ENCODE peak calls at places on chromosomes 11 and 22, in nine cellular contexts. K is tibial nerve; U is CD8-positive, alpha-beta memory T cell; R is cardiac fibroblast; I is heart right ventricle; T is psoas muscle; W is astrocyte of the cerebellum; O is brain microvascular endothelial cell; A is fibroblast of pulmonary artery. Q is an unnamed sample.

GRCh38 chr11:27040302-27041115 is at the start of gene BBOX1:
- DNase-seq in K (no peak), U (no peak), R (no peak), I (no peak), T (no peak), W (no peak), O (no peak), A (peak), Q (no peak)

GRCh38 chr11:116478205-116478604 is 294.6 kb downstream of the BUD13 start:
- DNase-seq in K (no peak), U (no peak), R (no peak), I (no peak), T (no peak), W (no peak), O (no peak), A (no peak), Q (no peak)

GRCh38 chr22:49975543-49976389 is 15.2 kb downstream of the PIM3 start:
- DNase-seq in K (no peak), U (no peak), R (no peak), I (peak), T (peak), W (no peak), O (no peak), A (no peak), Q (peak)

GRCh38 chr11:22752908-22753310 is 76.7 kb downstream of the SVIP start:
- DNase-seq in K (no peak), U (no peak), R (no peak), I (no peak), T (no peak), W (no peak), O (no peak), A (no peak), Q (no peak)

GRCh38 chr11:1077033-1077416 is 2.4 kb downstream of the MUC2 start:
- DNase-seq in K (peak), U (no peak), R (no peak), I (no peak), T (peak), W (no peak), O (no peak), A (no peak), Q (no peak)

GRCh38 chr22:50312371-50312770 is 4.9 kb upstream of the PLXNB2 start:
- DNase-seq in K (no peak), U (no peak), R (no peak), I (no peak), T (no peak), W (no peak), O (no peak), A (no peak), Q (no peak)

GRCh38 chr11:3709977-3710376 is 38.8 kb upstream of the CHRNA10 start:
- DNase-seq in K (no peak), U (no peak), R (peak), I (no peak), T (no peak), W (peak), O (no peak), A (no peak), Q (no peak)

GRCh38 chr11:123588117-123588815 is 66.2 kb downstream of the SCN3B start:
- DNase-seq in K (no peak), U (no peak), R (no peak), I (no peak), T (no peak), W (no peak), O (no peak), A (no peak), Q (no peak)

GRCh38 chr11:10592331-10592730 is 23.9 kb upstream of the LYVE1 start:
- DNase-seq in K (no peak), U (no peak), R (peak), I (no peak), T (no peak), W (peak), O (peak), A (peak), Q (peak)

GRCh38 chr22:37619991-37620390 is 11.4 kb downstream of the GGA1 start:
- DNase-seq in K (no peak), U (no peak), R (no peak), I (no peak), T (no peak), W (no peak), O (no peak), A (no peak), Q (no peak)

GRCh38 chr11:81647374-81647773 is 1086.3 kb downstream of the FAM181B start:
- DNase-seq in K (no peak), U (no peak), R (no peak), I (no peak), T (no peak), W (no peak), O (no peak), A (no peak), Q (no peak)

GRCh38 chr22:50723991-50724390 is 14.0 kb upstream of the ACR start:
- DNase-seq in K (no peak), U (no peak), R (no peak), I (no peak), T (no peak), W (no peak), O (no peak), A (no peak), Q (no peak)

GRCh38 chr11:2691355-2691761 is 8.4 kb downstream of the KCNQ1OT1 start:
- DNase-seq in K (no peak), U (no peak), R (no peak), I (no peak), T (no peak), W (no peak), O (no peak), A (no peak), Q (no peak)

GRCh38 chr11:20045098-20045688 is 115.1 kb downstream of the DBX1 start:
- DNase-seq in K (no peak), U (no peak), R (no peak), I (peak), T (no peak), W (no peak), O (no peak), A (no peak), Q (no peak)

GRCh38 chr11:11884774-11885481 is 43.2 kb downstream of the USP47 start:
- DNase-seq in K (no peak), U (no peak), R (no peak), I (no peak), T (no peak), W (no peak), O (no peak), A (no peak), Q (no peak)

GRCh38 chr11:64969209-64969608 is 2.7 kb downstream of the MAJIN start:
- DNase-seq in K (no peak), U (no peak), R (peak), I (no peak), T (no peak), W (no peak), O (peak), A (peak), Q (peak)

GRCh38 chr22:50118557-50119168 is 28.9 kb downstream of the MOV10L1 start:
- DNase-seq in K (no peak), U (no peak), R (peak), I (no peak), T (no peak), W (peak), O (peak), A (peak), Q (peak)

GRCh38 chr11:122334546-122335375 is 218.7 kb upstream of the BLID start:
- DNase-seq in K (no peak), U (no peak), R (no peak), I (no peak), T (no peak), W (no peak), O (no peak), A (no peak), Q (peak)

GRCh38 chr11:10497371-10498021 is 42.4 kb downstream of the AMPD3 start:
- DNase-seq in K (no peak), U (no peak), R (no peak), I (no peak), T (no peak), W (no peak), O (no peak), A (no peak), Q (no peak)

GRCh38 chr11:114909866-114910265 is 231.5 kb downstream of the NXPE2 start:
- DNase-seq in K (no peak), U (no peak), R (no peak), I (no peak), T (no peak), W (no peak), O (no peak), A (no peak), Q (no peak)

GRCh38 chr22:26922804-26923203 is 265.4 kb downstream of the MIAT start:
- DNase-seq in K (no peak), U (no peak), R (no peak), I (no peak), T (no peak), W (no peak), O (no peak), A (no peak), Q (no peak)

GRCh38 chr11:121329786-121330395 is 37.3 kb downstream of the SC5D start:
- DNase-seq in K (no peak), U (no peak), R (no peak), I (no peak), T (no peak), W (no peak), O (no peak), A (no peak), Q (no peak)

DNA sequence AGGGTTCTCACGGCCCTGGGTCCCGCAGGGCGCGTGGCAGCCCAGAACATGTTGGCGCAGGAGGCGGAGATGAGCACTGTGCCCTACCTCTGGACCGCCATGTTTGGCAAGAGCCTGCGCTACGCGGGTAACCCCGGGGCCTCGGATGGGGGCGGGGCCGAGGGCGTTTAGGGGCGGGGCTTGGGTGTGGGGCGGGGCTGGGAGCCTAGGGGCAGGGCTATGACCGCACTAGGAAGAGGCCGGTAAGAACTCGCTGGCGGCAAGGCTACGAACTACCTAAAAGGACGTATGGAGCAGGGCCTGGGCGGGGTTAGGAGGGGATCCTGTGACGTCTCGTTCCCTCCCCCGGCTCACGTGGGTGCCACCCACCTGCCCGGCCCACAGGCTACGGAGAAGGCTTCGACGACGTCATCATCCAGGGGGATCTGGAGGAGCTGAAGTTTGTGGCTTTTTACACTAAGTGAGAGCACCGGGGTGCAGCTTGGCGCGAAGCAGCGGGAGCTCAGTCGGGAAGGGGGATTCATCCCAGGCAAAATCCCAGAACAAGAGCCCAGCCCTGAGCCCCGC is 2.8 kb upstream of the LZTR1 start:
- DNase-seq in K (no peak), U (peak), R (peak), I (peak), T (peak), W (no peak), O (peak), A (peak), Q (peak)
- H3K4me3 ChIP-seq in K (peak), U (no peak), R (peak), I (peak), T (peak), W (peak), O (peak), A (peak), Q (no peak)

GRCh38 chr11:111557425-111558111 is 17.0 kb downstream of the LAYN start:
- DNase-seq in K (no peak), U (no peak), R (peak), I (no peak), T (no peak), W (peak), O (peak), A (peak), Q (peak)
- H3K4me3 ChIP-seq in K (no peak), U (no peak), R (no peak), I (no peak), T (no peak), W (no peak), O (no peak), A (no peak), Q (no peak)

GRCh38 chr11:69030324-69030723 is 17.3 kb upstream of the MRGPRF start:
- DNase-seq in K (no peak), U (no peak), R (no peak), I (no peak), T (no peak), W (no peak), O (no peak), A (no peak), Q (no peak)
- H3K4me3 ChIP-seq in K (no peak), U (no peak), R (no peak), I (no peak), T (no peak), W (no peak), O (no peak), A (no peak), Q (no peak)

DNA sequence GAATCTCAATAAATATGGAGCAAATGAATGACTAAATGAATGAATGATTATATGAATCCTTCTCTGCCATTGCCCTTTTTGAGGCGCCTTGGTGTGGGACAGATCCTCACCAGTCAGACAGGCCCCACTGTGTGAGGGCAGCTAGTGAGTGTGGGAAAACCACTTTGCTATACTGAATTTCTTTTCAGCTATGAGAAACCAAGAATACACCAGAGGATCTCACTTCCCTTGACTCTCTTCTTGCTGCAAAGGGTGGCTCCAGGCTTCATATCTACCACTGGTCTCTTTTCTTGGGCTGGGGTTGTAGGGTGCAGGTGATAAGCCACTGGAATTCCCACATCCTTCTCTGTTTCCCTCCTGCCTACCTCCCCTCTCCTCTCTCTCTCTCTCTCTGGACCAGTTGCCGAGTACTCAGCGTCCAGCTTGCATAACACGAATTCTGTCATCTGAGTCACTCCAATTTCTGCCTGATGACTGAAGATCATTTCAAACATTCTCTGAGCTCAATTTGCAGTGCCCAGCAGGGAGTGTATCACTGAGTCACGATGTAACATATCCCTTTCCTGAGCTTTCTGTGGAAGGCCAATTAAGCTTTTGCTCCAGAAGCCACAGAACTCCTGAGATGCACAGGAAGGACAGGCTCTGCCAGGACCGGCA is 304.3 kb upstream of the NCAM1 start:
- DNase-seq in K (no peak), U (no peak), R (peak), I (no peak), T (peak), W (peak), O (peak), A (peak), Q (no peak)
- H3K4me3 ChIP-seq in K (no peak), U (no peak), R (no peak), I (no peak), T (no peak), W (no peak), O (no peak), A (no peak), Q (no peak)

DNA sequence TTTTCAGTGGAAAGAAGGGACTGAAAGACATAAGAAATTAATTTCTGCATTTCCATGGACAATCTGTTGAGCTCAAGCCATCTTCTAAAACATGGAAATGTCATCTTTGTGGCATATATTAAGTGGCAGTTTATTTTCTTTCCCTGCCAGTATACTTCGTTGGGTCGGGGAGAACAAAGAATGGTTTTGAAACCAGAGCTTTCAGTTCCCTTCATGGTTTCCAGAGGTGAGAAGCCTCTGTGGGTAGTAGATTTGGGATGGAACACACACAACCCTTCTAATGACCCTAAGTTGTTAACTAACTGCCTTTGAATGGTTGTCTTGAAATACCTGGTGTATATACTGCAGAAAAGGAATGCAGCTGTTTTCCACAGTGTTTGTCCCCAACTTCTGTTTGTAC is 17.6 kb upstream of the GAS2L1 start:
- DNase-seq in K (no peak), U (no peak), R (no peak), I (no peak), T (no peak), W (no peak), O (no peak), A (no peak), Q (no peak)
- H3K4me3 ChIP-seq in K (no peak), U (no peak), R (no peak), I (no peak), T (no peak), W (no peak), O (no peak), A (no peak), Q (no peak)

GRCh38 chr11:102253018-102253775 is 64.1 kb upstream of the BIRC3 start:
- DNase-seq in K (no peak), U (no peak), R (no peak), I (no peak), T (no peak), W (no peak), O (no peak), A (no peak), Q (no peak)
- H3K4me3 ChIP-seq in K (no peak), U (no peak), R (no peak), I (no peak), T (no peak), W (no peak), O (no peak), A (no peak), Q (no peak)

GRCh38 chr11:105334025-105334714 is 194.6 kb upstream of the CARD18 start:
- DNase-seq in K (no peak), U (no peak), R (no peak), I (no peak), T (no peak), W (no peak), O (no peak), A (no peak), Q (no peak)
- H3K4me3 ChIP-seq in K (no peak), U (no peak), R (no peak), I (no peak), T (no peak), W (no peak), O (no peak), A (no peak), Q (no peak)

GRCh38 chr11:74459584-74459983 is 7.8 kb downstream of the KCNE3 start:
- DNase-seq in K (no peak), U (no peak), R (no peak), I (no peak), T (no peak), W (no peak), O (no peak), A (no peak), Q (peak)
- H3K4me3 ChIP-seq in K (no peak), U (no peak), R (no peak), I (no peak), T (no peak), W (no peak), O (no peak), A (no peak), Q (no peak)

GRCh38 chr11:94131363-94132115 is 2.9 kb downstream of the PANX1 start:
- DNase-seq in K (no peak), U (no peak), R (peak), I (no peak), T (no peak), W (no peak), O (no peak), A (peak), Q (no peak)
- H3K4me3 ChIP-seq in K (no peak), U (no peak), R (peak), I (peak), T (no peak), W (peak), O (peak), A (peak), Q (no peak)

Q was measured in cardiac muscle cell.